ENCODE peak calls at places on chromosomes 6 and 20, in five cellular contexts. Q is NCI-H446 treated with DMSO at 0.1 percent for 48 hours, C is EL, S is KG1, U is COR-L47. Y is an unnamed sample.

GRCh38 chr6:36130672-36131516 is 581 bp downstream of the MAPK13 start:
- DNase-seq in Q (no peak), C (no peak), S (no peak), U (peak; percentile 69), Y (peak; percentile 69)

GRCh38 chr20:43794326-43794725 is 67.5 kb upstream of the GTSF1L start:
- DNase-seq in Q (no peak), C (no peak), S (no peak), U (no peak), Y (no peak)

GRCh38 chr6:158801655-158802294 is 17.4 kb downstream of the EZR start:
- DNase-seq in Q (no peak), C (no peak), S (no peak), U (no peak), Y (no peak)

GRCh38 chr6:402901-403658 is 11.5 kb downstream of the IRF4 start:
- DNase-seq in Q (no peak), C (no peak), S (no peak), U (no peak), Y (no peak)

GRCh38 chr6:166172546-166172945 is 4.9 kb upstream of the TBXT start:
- DNase-seq in Q (no peak), C (no peak), S (no peak), U (no peak), Y (no peak)

GRCh38 chr6:88761237-88762031 is 202.0 kb downstream of the RNGTT start:
- DNase-seq in Q (no peak), C (no peak), S (no peak), U (no peak), Y (no peak)

GRCh38 chr6:108760158-108761050 is 87.8 kb upstream of the ARMC2 start:
- DNase-seq in Q (peak; percentile 70), C (peak; percentile 21), S (no peak), U (peak; percentile 9), Y (no peak)

GRCh38 chr6:125906158-125906998 is 50.2 kb upstream of the HINT3 start:
- DNase-seq in Q (no peak), C (peak; percentile 45), S (no peak), U (no peak), Y (peak; percentile 62)

GRCh38 chr6:91082311-91082803 is 495.5 kb upstream of the MAP3K7 start:
- DNase-seq in Q (no peak), C (no peak), S (no peak), U (no peak), Y (peak; percentile 15)

GRCh38 chr20:34390769-34391447 is 27.8 kb downstream of the ITCH start:
- DNase-seq in Q (peak; percentile 5), C (peak; percentile 97), S (no peak), U (no peak), Y (no peak)